ENCODE peak calls at places on chromosomes 5 and 9, in eight cellular contexts. U is PC-3, G is AG04450, K is esophagus squamous epithelium, M is H9, S is tibial artery, H is testis, T is A673. P is an unnamed sample.

GRCh38 chr5:149503006-149503405 is 48.2 kb downstream of the CSNK1A1 start:
- DNase-seq in U (no peak), G (no peak), K (no peak), M (no peak), S (no peak), H (no peak), T (no peak), P (no peak)

GRCh38 chr5:135211791-135212190 is 177.8 kb upstream of the PITX1 start:
- DNase-seq in U (no peak), G (no peak), K (no peak), M (no peak), S (peak; percentile 34), H (no peak), T (no peak), P (no peak)

GRCh38 chr9:36282275-36282674 is 24.0 kb upstream of the GNE start:
- DNase-seq in U (no peak), G (no peak), K (no peak), M (no peak), S (no peak), H (no peak), T (no peak), P (no peak)

GRCh38 chr5:55211184-55211874 is 15.8 kb downstream of the MCIDAS start:
- DNase-seq in U (peak; percentile 44), G (no peak), K (no peak), M (no peak), S (no peak), H (no peak), T (no peak), P (no peak)

GRCh38 chr5:149007174-149007573 is 55.7 kb downstream of the SH3TC2 start:
- DNase-seq in U (peak; percentile 97), G (no peak), K (no peak), M (no peak), S (no peak), H (no peak), T (peak; percentile 55), P (no peak)

GRCh38 chr5:93246093-93246855 is 334.7 kb downstream of the NR2F1-AS1 start:
- DNase-seq in U (no peak), G (peak; percentile 49), K (no peak), M (no peak), S (no peak), H (peak; percentile 30), T (peak; percentile 67), P (no peak)

GRCh38 chr9:34501889-34502425 is 20.8 kb downstream of the ENHO start:
- DNase-seq in U (peak; percentile 82), G (no peak), K (no peak), M (peak; percentile 54), S (no peak), H (peak; percentile 95), T (peak; percentile 34), P (no peak)

GRCh38 chr5:149776376-149777305 is 46.5 kb downstream of the PPARGC1B start:
- DNase-seq in U (no peak), G (no peak), K (no peak), M (no peak), S (no peak), H (no peak), T (no peak), P (no peak)

GRCh38 chr5:31768046-31768445 is 129.1 kb downstream of the PDZD2 start:
- DNase-seq in U (no peak), G (no peak), K (no peak), M (no peak), S (no peak), H (no peak), T (no peak), P (peak; percentile 55)

GRCh38 chr5:11324521-11325289 is 563.7 kb upstream of the DAP start:
- DNase-seq in U (no peak), G (no peak), K (no peak), M (no peak), S (no peak), H (no peak), T (no peak), P (no peak)

GRCh38 chr5:67141644-67142043 is 55.0 kb downstream of the CD180 start:
- DNase-seq in U (no peak), G (no peak), K (no peak), M (no peak), S (no peak), H (no peak), T (no peak), P (no peak)

GRCh38 chr5:73160239-73160671 is 12.7 kb upstream of the TMEM174 start:
- DNase-seq in U (peak; percentile 3), G (no peak), K (no peak), M (no peak), S (no peak), H (no peak), T (no peak), P (no peak)

GRCh38 chr5:179269781-179270543 is 75.3 kb downstream of the ADAMTS2 start:
- DNase-seq in U (no peak), G (no peak), K (no peak), M (peak; percentile 14), S (peak; percentile 60), H (no peak), T (no peak), P (no peak)

DNA sequence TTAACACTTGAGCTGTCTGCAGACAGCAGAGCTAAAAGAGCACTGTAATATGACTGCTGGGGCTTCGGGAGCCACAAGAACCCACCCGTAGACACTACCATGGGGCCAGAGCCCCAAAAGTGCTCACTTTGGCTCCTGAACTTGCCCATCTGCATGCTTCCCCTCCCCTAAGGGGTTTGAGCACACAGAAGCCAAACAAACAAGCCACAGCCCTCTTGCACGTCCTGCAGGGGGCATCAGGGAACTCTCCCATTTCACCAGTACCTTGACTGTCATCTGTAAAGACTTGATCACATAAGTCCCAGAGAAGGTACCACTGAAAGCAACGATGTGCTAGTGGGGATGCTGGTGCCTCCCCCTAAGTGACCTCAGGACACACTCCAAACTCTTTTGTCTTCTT is 681.8 kb downstream of the SEMA5A start:
- DNase-seq in U (peak; percentile 85), G (no peak), K (no peak), M (peak; percentile 77), S (no peak), H (no peak), T (no peak), P (no peak)
- TF ChIP-seq CTCF in U (peak; percentile 97), G (peak; percentile 53), K (no peak), M (peak; percentile 78), S (no peak), H (no peak), T (peak; percentile 10), P (no peak)

GRCh38 chr5:168449166-168449565 is 37.1 kb upstream of the RARS1 start:
- DNase-seq in U (peak; percentile 54), G (no peak), K (no peak), M (no peak), S (no peak), H (no peak), T (no peak), P (no peak)
- H3K27ac ChIP-seq in U (no peak overlapping the region), G (no peak overlapping the region), K (no peak overlapping the region), M (no peak overlapping the region), S (no peak overlapping the region), H (no peak overlapping the region), T (no peak overlapping the region), P (no peak overlapping the region)

DNA sequence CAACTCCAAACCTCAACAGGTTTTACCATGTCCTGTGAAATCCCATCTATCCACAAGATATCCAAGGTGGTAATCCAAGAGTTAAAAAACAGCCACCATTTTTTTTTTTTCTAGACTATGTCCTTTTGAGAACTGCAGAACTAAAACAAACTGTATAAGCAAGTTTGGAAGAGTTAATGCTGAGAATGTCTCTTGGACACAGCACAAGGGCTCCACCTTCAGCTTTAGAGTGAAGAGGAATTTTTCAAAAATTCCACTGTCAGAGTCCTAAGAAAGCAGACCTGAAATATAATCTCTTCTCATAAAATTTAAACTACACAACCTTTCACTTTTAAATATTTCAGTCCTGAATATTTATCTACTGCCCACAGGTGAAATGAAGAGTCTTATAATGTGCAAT is 167.8 kb upstream of the CCNG1 start:
- DNase-seq in U (peak; percentile 77), G (no peak), K (no peak), M (no peak), S (no peak), H (no peak), T (peak; percentile 66), P (no peak)
- TF ChIP-seq CTCF in U (peak; percentile 77), G (no peak), K (no peak), M (peak; percentile 51), S (no peak), H (no peak), T (peak; percentile 60), P (no peak)

GRCh38 chr9:106632621-106633020 is 230.3 kb upstream of the ZNF462 start:
- DNase-seq in U (no peak), G (no peak), K (no peak), M (no peak), S (no peak), H (no peak), T (no peak), P (no peak)

GRCh38 chr9:106639873-106640568 is 222.9 kb upstream of the ZNF462 start:
- DNase-seq in U (no peak), G (no peak), K (no peak), M (no peak), S (no peak), H (no peak), T (no peak), P (no peak)

GRCh38 chr9:106634183-106634582 is 228.8 kb upstream of the ZNF462 start:
- DNase-seq in U (no peak), G (no peak), K (no peak), M (no peak), S (no peak), H (no peak), T (no peak), P (no peak)

GRCh38 chr9:106634641-106635040 is 228.3 kb upstream of the ZNF462 start:
- DNase-seq in U (no peak), G (no peak), K (no peak), M (no peak), S (no peak), H (no peak), T (no peak), P (no peak)
- H3K27ac ChIP-seq in U (no peak overlapping the region), G (no peak overlapping the region), K (no peak overlapping the region), M (no peak overlapping the region), S (no peak overlapping the region), H (no peak overlapping the region), T (no peak overlapping the region), P (no peak overlapping the region)